ENCODE peak calls at places on chromosomes 1 and 21, in four cellular contexts. Y is AG04450; F is CD4-positive, alpha-beta memory T cell; J is tibial artery. G is an unnamed sample.

GRCh38 chr1:29890201-29890959 is 654.1 kb downstream of the PTPRU start:
- DNase-seq in Y (no peak), F (no peak), J (no peak), G (no peak)

GRCh38 chr21:45833437-45833836 is 148.1 kb upstream of the COL6A1 start:
- DNase-seq in Y (no peak), F (no peak), J (no peak), G (no peak)

GRCh38 chr1:223135176-223135575 is 7.9 kb downstream of the TLR5 start:
- DNase-seq in Y (no peak), F (no peak), J (peak), G (no peak)

GRCh38 chr1:223326776-223327175 is 37.2 kb downstream of the SUSD4 start:
- DNase-seq in Y (no peak), F (no peak), J (no peak), G (no peak)

GRCh38 chr1:65059930-65060538 is 88.0 kb upstream of the AK4 start:
- DNase-seq in Y (no peak), F (no peak), J (no peak), G (peak)

GRCh38 chr1:203291201-203292096 is 13.9 kb upstream of the BTG2 start:
- DNase-seq in Y (no peak), F (no peak), J (no peak), G (no peak)

GRCh38 chr1:221708076-221708571 is 33.8 kb downstream of the DUSP10 start:
- DNase-seq in Y (no peak), F (peak), J (no peak), G (no peak)

GRCh38 chr1:33435096-33435820 is 4.4 kb upstream of the PHC2 start:
- DNase-seq in Y (no peak), F (no peak), J (no peak), G (no peak)

GRCh38 chr1:93783876-93784275 is 95.1 kb downstream of the DNTTIP2 start:
- DNase-seq in Y (no peak), F (no peak), J (no peak), G (no peak)

GRCh38 chr1:12001249-12001917 is 17.9 kb upstream of the MIIP start:
- DNase-seq in Y (peak), F (peak), J (no peak), G (peak)

GRCh38 chr1:218171302-218171893 is 113.7 kb upstream of the RRP15 start:
- DNase-seq in Y (peak), F (no peak), J (no peak), G (peak)

GRCh38 chr1:197649188-197649587 is 126.1 kb downstream of the DENND1B start:
- DNase-seq in Y (no peak), F (no peak), J (no peak), G (no peak)

GRCh38 chr1:156245451-156246232 is 2.2 kb downstream of the PAQR6 start:
- DNase-seq in Y (no peak), F (peak), J (no peak), G (no peak)

GRCh38 chr1:183583466-183583865 is 6.8 kb downstream of the NCF2 start:
- DNase-seq in Y (no peak), F (no peak), J (no peak), G (no peak)

GRCh38 chr1:183584155-183584554 is 6.1 kb downstream of the NCF2 start:
- DNase-seq in Y (no peak), F (no peak), J (no peak), G (peak)

GRCh38 chr1:183586897-183587296 is 3.4 kb downstream of the NCF2 start:
- DNase-seq in Y (no peak), F (no peak), J (no peak), G (no peak)

GRCh38 chr1:183586455-183586854 is 3.8 kb downstream of the NCF2 start:
- DNase-seq in Y (no peak), F (no peak), J (no peak), G (no peak)

DNA sequence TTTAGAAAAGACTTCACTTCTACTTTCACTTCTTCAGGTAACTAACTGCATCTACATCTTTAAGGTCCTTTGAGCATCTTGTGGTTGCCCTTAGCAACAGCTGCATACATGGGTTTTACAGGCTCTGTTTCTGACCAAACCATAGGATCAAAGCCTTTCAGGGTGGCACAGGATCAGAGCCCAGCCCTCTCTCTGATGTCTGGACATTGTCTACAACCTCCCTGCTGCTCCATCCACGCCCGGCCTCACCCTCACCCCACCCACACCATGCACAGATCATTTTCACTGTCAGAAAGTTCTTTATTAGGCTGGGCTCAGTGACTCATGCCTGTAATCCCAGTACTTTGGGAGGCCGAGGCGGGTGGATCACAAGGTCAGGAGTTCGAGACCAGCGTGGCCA is 5.2 kb downstream of the NCF2 start:
- DNase-seq in Y (no peak), F (no peak), J (no peak), G (peak)
- H3K4me3 ChIP-seq in Y (no peak), F (no peak), J (no peak), G (peak)

GRCh38 chr1:16348414-16349182 is 3.7 kb downstream of the FBXO42 start:
- DNase-seq in Y (peak), F (no peak), J (no peak), G (no peak)
- H3K4me3 ChIP-seq in Y (no peak), F (no peak), J (peak), G (no peak)

DNA sequence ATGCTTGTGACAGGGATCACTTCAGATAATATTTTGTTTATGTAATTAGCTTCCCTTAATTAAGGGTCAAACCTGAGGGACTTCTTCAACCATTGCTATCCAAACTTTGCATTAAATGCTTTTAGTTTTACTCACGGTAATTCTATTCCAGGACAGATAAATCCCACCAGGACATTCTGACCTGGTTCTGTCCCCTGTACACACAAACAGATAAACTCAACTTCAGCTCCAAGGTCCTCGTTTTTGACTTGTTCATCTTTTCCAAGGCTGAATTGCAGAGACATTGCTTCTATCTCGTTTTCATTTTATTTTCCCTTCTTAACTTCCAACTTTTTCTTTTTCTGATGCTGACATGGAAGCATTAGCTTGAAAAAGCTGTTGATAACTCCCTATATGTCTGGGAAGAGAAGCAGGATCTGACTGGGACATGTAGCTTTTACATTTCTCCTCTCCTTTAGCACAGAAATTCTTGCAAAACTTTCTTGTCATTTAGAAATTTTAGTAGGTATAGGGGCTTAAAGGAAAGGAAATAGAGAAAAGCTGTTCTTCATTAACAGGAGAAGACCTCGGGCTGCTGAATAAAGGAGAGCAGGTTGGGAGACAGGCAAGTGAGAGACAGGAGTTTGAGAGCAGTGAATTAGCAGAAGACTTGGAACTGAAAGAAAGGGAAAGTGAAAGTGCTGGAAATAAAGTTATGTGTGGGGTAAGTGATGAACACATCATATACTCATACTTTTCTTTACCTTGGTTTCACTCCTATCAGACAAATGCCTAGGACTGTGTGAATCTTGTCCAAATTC is 231.7 kb upstream of the B3GALT2 start:
- DNase-seq in Y (no peak), F (peak), J (no peak), G (no peak)
- H3K4me3 ChIP-seq in Y (peak), F (peak), J (peak), G (peak)

DNA sequence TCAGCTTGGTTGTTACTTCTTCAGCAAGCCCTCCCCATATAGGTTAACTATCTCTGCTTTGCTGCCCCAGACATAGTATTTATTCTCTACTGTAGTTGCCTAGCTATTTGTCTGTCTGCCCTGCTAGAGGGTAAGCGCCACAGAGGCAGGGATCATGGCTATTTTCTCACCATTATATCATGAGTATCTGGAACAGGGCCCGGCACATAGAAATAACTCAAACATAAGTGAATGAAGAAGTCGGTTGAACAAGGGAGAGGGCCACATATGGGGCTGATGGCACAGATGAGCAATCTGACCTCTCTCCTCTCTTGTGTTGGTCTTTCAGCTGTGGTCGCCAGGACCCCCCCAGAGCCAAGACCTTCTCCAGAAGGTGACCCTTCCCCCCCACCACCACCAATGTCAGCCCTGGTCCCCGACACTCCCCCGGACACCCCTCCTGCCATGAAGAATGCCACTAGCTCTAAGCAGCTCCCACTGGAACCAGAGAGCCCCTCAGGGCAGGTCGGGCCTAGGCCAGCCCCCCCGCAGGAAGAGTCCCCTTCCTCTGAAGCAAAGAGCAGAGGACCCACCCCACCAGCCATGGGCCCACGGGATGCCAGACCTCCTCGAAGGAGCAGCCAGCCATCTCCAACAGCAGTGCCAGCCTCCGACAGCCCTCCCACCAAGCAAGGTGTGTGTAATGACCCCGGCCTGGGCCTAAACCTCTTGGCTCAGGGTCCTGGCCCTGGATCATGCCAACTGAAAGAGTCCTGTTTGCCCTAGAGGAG is 14.9 kb downstream of the MAP7D1 start:
- DNase-seq in Y (no peak), F (no peak), J (no peak), G (no peak)
- H3K4me3 ChIP-seq in Y (no peak), F (no peak), J (no peak), G (no peak)

GRCh38 chr1:245398180-245398579 is 243.4 kb downstream of the KIF26B start:
- DNase-seq in Y (no peak), F (no peak), J (no peak), G (no peak)
- H3K4me3 ChIP-seq in Y (no peak), F (no peak), J (no peak), G (no peak)

GRCh38 chr1:54274448-54274847 is 74.5 kb downstream of the MRPL37 start:
- DNase-seq in Y (no peak), F (no peak), J (no peak), G (no peak)
- H3K4me3 ChIP-seq in Y (no peak), F (no peak), J (no peak), G (no peak)

DNA sequence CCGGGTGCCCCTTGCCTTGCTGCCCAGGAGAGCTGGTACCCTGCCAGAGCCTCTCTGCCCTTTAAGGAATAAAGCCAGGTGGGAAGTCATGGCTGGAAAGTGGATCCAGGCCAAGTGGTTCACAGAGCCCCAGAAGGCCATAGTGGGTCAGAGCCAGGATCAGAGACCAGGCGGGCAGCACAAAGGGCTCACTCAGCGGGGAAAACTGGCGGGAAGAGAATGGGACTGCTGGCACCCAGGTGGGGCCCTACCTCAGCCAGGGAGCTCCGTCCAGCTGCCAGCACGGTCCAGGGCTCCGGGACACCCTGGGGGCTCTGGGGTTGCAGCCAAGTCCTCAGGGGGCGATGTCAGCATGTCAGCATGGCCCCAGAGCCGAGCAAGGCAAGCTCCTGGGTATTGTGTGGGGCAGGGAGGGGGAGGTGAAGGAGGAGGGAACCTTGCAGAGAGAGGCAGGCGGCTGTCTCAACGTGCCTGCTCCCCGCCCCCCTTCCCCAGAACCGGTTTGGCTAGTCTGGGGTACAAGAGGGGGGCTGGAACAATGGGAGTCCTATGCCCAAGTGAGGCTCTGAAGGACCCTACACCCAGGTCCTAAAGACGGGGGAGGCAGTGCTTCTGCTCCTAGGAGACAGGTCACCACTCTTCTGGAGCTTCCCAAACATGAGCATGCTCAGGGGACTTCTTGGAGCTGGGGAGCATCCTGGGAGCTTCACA is at the start of gene ARHGEF19:
- DNase-seq in Y (no peak), F (no peak), J (no peak), G (no peak)
- H3K4me3 ChIP-seq in Y (no peak), F (no peak), J (no peak), G (no peak)

GRCh38 chr1:54334996-54335395 is 71.2 kb downstream of the SSBP3 start:
- DNase-seq in Y (peak), F (no peak), J (no peak), G (no peak)
- H3K4me3 ChIP-seq in Y (peak), F (no peak), J (peak), G (no peak)

G was measured in OCI-LY7.